ENCODE peak calls at places on chromosomes 16 and 17, in ten cellular contexts. One of them, this sample, is unnamed.

GRCh38 chr16:86396918-86397317 is 113.4 kb upstream of the FOXF1 start:
- DNase-seq in A549: no peak
- DNase-seq in sigmoid colon: peak; percentile 95
- DNase-seq in ovary: no peak
- DNase-seq in esophagus muscularis mucosa: no peak
- DNase-seq in GM12878: no peak
- DNase-seq in stomach: no peak
- DNase-seq in upper lobe of left lung: no peak
- DNase-seq in tibial nerve: no peak
- DNase-seq in transverse colon: peak; percentile 53
- DNase-seq in this sample: no peak

GRCh38 chr17:7419833-7420610 is at the start of gene SPEM1:
- DNase-seq in A549: no peak
- DNase-seq in sigmoid colon: no peak
- DNase-seq in ovary: no peak
- DNase-seq in esophagus muscularis mucosa: no peak
- DNase-seq in GM12878: no peak
- DNase-seq in stomach: no peak
- DNase-seq in upper lobe of left lung: no peak
- DNase-seq in tibial nerve: no peak
- DNase-seq in transverse colon: no peak
- DNase-seq in this sample: no peak

GRCh38 chr17:42548070-42548837 is 4.5 kb upstream of the HSD17B1 start:
- DNase-seq in A549: peak; percentile 90
- DNase-seq in sigmoid colon: no peak
- DNase-seq in ovary: peak; percentile 72
- DNase-seq in esophagus muscularis mucosa: no peak
- DNase-seq in GM12878: no peak
- DNase-seq in stomach: peak; percentile 94
- DNase-seq in upper lobe of left lung: peak; percentile 84
- DNase-seq in tibial nerve: no peak
- DNase-seq in transverse colon: peak; percentile 93
- DNase-seq in this sample: no peak

GRCh38 chr16:734981-735881 is 5.6 kb downstream of the CIAO3 start:
- DNase-seq in A549: no peak
- DNase-seq in sigmoid colon: no peak
- DNase-seq in ovary: no peak
- DNase-seq in esophagus muscularis mucosa: no peak
- DNase-seq in GM12878: no peak
- DNase-seq in stomach: no peak
- DNase-seq in upper lobe of left lung: no peak
- DNase-seq in tibial nerve: no peak
- DNase-seq in transverse colon: no peak
- DNase-seq in this sample: no peak

GRCh38 chr17:7864995-7865650 is 7.3 kb downstream of the CYB5D1 start:
- DNase-seq in A549: no peak
- DNase-seq in sigmoid colon: no peak
- DNase-seq in ovary: no peak
- DNase-seq in esophagus muscularis mucosa: no peak
- DNase-seq in GM12878: no peak
- DNase-seq in stomach: no peak
- DNase-seq in upper lobe of left lung: no peak
- DNase-seq in tibial nerve: no peak
- DNase-seq in transverse colon: no peak
- DNase-seq in this sample: no peak

GRCh38 chr16:84277244-84277823 is 17.3 kb upstream of the WFDC1 start:
- DNase-seq in A549: peak; percentile 59
- DNase-seq in sigmoid colon: peak; percentile 80
- DNase-seq in ovary: peak; percentile 72
- DNase-seq in esophagus muscularis mucosa: no peak
- DNase-seq in GM12878: no peak
- DNase-seq in stomach: peak; percentile 77
- DNase-seq in upper lobe of left lung: peak; percentile 64
- DNase-seq in tibial nerve: peak; percentile 43
- DNase-seq in transverse colon: peak; percentile 76
- DNase-seq in this sample: peak; percentile 74

GRCh38 chr16:80105160-80105559 is 435.6 kb upstream of the DYNLRB2 start:
- DNase-seq in A549: no peak
- DNase-seq in sigmoid colon: no peak
- DNase-seq in ovary: no peak
- DNase-seq in esophagus muscularis mucosa: no peak
- DNase-seq in GM12878: no peak
- DNase-seq in stomach: no peak
- DNase-seq in upper lobe of left lung: no peak
- DNase-seq in tibial nerve: no peak
- DNase-seq in transverse colon: no peak
- DNase-seq in this sample: no peak

GRCh38 chr17:83201206-83202001 is 122.0 kb downstream of the METRNL start:
- DNase-seq in A549: no peak
- DNase-seq in sigmoid colon: peak; percentile 56
- DNase-seq in ovary: no peak
- DNase-seq in esophagus muscularis mucosa: no peak
- DNase-seq in GM12878: no peak
- DNase-seq in stomach: peak; percentile 20
- DNase-seq in upper lobe of left lung: peak; percentile 15
- DNase-seq in tibial nerve: peak; percentile 7
- DNase-seq in transverse colon: peak; percentile 2
- DNase-seq in this sample: peak; percentile 40

GRCh38 chr16:69328854-69329316 is 1.5 kb downstream of the PDF start:
- DNase-seq in A549: no peak
- DNase-seq in sigmoid colon: peak; percentile 39
- DNase-seq in ovary: no peak
- DNase-seq in esophagus muscularis mucosa: no peak
- DNase-seq in GM12878: no peak
- DNase-seq in stomach: no peak
- DNase-seq in upper lobe of left lung: no peak
- DNase-seq in tibial nerve: no peak
- DNase-seq in transverse colon: no peak
- DNase-seq in this sample: no peak

GRCh38 chr17:39923836-39924690 is 3.3 kb downstream of the ORMDL3 start:
- DNase-seq in A549: no peak
- DNase-seq in sigmoid colon: no peak
- DNase-seq in ovary: no peak
- DNase-seq in esophagus muscularis mucosa: no peak
- DNase-seq in GM12878: no peak
- DNase-seq in stomach: no peak
- DNase-seq in upper lobe of left lung: no peak
- DNase-seq in tibial nerve: no peak
- DNase-seq in transverse colon: no peak
- DNase-seq in this sample: no peak
- H3K4me3 ChIP-seq in A549: no peak overlapping the region
- H3K4me3 ChIP-seq in sigmoid colon: no peak overlapping the region
- H3K4me3 ChIP-seq in ovary: no peak overlapping the region
- H3K4me3 ChIP-seq in esophagus muscularis mucosa: no peak overlapping the region
- H3K4me3 ChIP-seq in GM12878: peak overlapping the region; percentile 87
- H3K4me3 ChIP-seq in stomach: no peak overlapping the region
- H3K4me3 ChIP-seq in upper lobe of left lung: no peak overlapping the region
- H3K4me3 ChIP-seq in tibial nerve: no peak overlapping the region
- H3K4me3 ChIP-seq in transverse colon: no peak overlapping the region
- H3K4me3 ChIP-seq in this sample: no peak overlapping the region

GRCh38 chr16:53099318-53100130 is 44.7 kb downstream of the CHD9 start:
- DNase-seq in A549: peak; percentile 95
- DNase-seq in sigmoid colon: peak; percentile 97
- DNase-seq in ovary: peak; percentile 91
- DNase-seq in esophagus muscularis mucosa: peak; percentile 95
- DNase-seq in GM12878: peak; percentile 68
- DNase-seq in stomach: peak; percentile 91
- DNase-seq in upper lobe of left lung: peak; percentile 96
- DNase-seq in tibial nerve: peak; percentile 70
- DNase-seq in transverse colon: peak; percentile 94
- DNase-seq in this sample: peak; percentile 91
- TF ChIP-seq EP300 in A549: peak; percentile 65
- TF ChIP-seq EP300 in sigmoid colon: peak; percentile 16
- TF ChIP-seq EP300 in ovary: peak; percentile 75
- TF ChIP-seq EP300 in esophagus muscularis mucosa: no peak
- TF ChIP-seq EP300 in GM12878: peak; percentile 55
- TF ChIP-seq EP300 in stomach: no peak
- TF ChIP-seq EP300 in upper lobe of left lung: peak; percentile 58
- TF ChIP-seq EP300 in tibial nerve: peak; percentile 83
- TF ChIP-seq EP300 in transverse colon: no peak
- TF ChIP-seq EP300 in this sample: no peak

GRCh38 chr17:10036511-10037061 is 131.5 kb upstream of the RCVRN start:
- DNase-seq in A549: no peak
- DNase-seq in sigmoid colon: peak; percentile 92
- DNase-seq in ovary: peak; percentile 44
- DNase-seq in esophagus muscularis mucosa: no peak
- DNase-seq in GM12878: no peak
- DNase-seq in stomach: no peak
- DNase-seq in upper lobe of left lung: peak; percentile 70
- DNase-seq in tibial nerve: peak; percentile 73
- DNase-seq in transverse colon: no peak
- DNase-seq in this sample: no peak
- H3K4me3 ChIP-seq in A549: no peak overlapping the region
- H3K4me3 ChIP-seq in sigmoid colon: peak overlapping the region; percentile 39
- H3K4me3 ChIP-seq in ovary: no peak overlapping the region
- H3K4me3 ChIP-seq in esophagus muscularis mucosa: peak overlapping the region; percentile 45
- H3K4me3 ChIP-seq in GM12878: no peak overlapping the region
- H3K4me3 ChIP-seq in stomach: no peak overlapping the region
- H3K4me3 ChIP-seq in upper lobe of left lung: peak overlapping the region; percentile 23
- H3K4me3 ChIP-seq in tibial nerve: peak overlapping the region; percentile 53
- H3K4me3 ChIP-seq in transverse colon: peak overlapping the region; percentile 9
- H3K4me3 ChIP-seq in this sample: peak overlapping the region; percentile 38

GRCh38 chr16:31016018-31016417 is 5.6 kb upstream of the STX1B start:
- DNase-seq in A549: peak; percentile 50
- DNase-seq in sigmoid colon: no peak
- DNase-seq in ovary: no peak
- DNase-seq in esophagus muscularis mucosa: no peak
- DNase-seq in GM12878: no peak
- DNase-seq in stomach: no peak
- DNase-seq in upper lobe of left lung: no peak
- DNase-seq in tibial nerve: no peak
- DNase-seq in transverse colon: no peak
- DNase-seq in this sample: no peak
- TF ChIP-seq EP300 in A549: no peak
- TF ChIP-seq EP300 in sigmoid colon: no peak
- TF ChIP-seq EP300 in ovary: no peak
- TF ChIP-seq EP300 in esophagus muscularis mucosa: no peak
- TF ChIP-seq EP300 in GM12878: no peak
- TF ChIP-seq EP300 in stomach: no peak
- TF ChIP-seq EP300 in upper lobe of left lung: no peak
- TF ChIP-seq EP300 in tibial nerve: no peak
- TF ChIP-seq EP300 in transverse colon: no peak
- TF ChIP-seq EP300 in this sample: no peak

DNA sequence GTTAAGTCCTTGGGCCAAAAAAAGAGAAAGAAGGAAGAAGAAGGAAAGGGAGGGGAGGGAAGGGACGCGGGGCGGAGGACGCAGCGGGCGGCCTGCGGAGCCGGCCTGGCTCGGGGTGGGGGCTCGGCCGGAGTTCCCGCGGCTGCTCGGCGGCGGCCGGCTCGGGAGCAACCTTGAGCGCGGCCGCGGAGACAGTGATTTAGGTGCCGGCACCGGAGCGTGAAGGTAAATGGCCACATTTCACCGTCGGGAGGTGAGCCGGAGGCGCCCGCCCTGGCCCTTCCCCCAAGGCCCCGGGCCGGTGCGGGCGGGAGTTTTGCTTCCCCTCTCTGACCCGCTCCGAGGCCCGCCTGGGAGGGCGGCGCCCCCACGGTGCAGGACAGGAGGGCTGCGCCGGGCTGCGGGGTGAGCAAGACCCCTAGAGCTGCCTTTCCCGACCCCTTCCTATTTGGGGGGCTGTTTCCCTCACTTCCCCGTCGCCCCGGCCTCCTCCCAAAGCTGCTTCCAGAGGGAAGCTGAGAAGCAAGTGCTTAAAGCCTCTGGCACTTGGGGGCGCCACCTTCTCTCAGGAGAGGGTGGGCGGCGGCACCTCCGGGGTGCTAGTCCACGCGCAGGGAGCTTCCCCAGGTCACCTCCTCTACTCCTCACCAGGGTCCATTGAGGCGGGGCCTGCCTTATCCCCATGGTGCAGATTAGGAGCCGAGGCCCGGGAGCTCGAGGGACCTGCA is 56.5 kb downstream of the MRM1 start:
- DNase-seq in A549: peak; percentile 23
- DNase-seq in sigmoid colon: no peak
- DNase-seq in ovary: no peak
- DNase-seq in esophagus muscularis mucosa: no peak
- DNase-seq in GM12878: no peak
- DNase-seq in stomach: peak; percentile 30
- DNase-seq in upper lobe of left lung: peak; percentile 29
- DNase-seq in tibial nerve: no peak
- DNase-seq in transverse colon: peak; percentile 48
- DNase-seq in this sample: no peak
- H3K4me3 ChIP-seq in A549: no peak overlapping the region
- H3K4me3 ChIP-seq in sigmoid colon: peak overlapping the region; percentile 30
- H3K4me3 ChIP-seq in ovary: peak overlapping the region; percentile 24
- H3K4me3 ChIP-seq in esophagus muscularis mucosa: peak overlapping the region; percentile 55
- H3K4me3 ChIP-seq in GM12878: no peak overlapping the region
- H3K4me3 ChIP-seq in stomach: peak overlapping the region; percentile 51
- H3K4me3 ChIP-seq in upper lobe of left lung: peak overlapping the region; percentile 50
- H3K4me3 ChIP-seq in tibial nerve: peak overlapping the region; percentile 21
- H3K4me3 ChIP-seq in transverse colon: peak overlapping the region; percentile 48
- H3K4me3 ChIP-seq in this sample: peak overlapping the region; percentile 55

DNA sequence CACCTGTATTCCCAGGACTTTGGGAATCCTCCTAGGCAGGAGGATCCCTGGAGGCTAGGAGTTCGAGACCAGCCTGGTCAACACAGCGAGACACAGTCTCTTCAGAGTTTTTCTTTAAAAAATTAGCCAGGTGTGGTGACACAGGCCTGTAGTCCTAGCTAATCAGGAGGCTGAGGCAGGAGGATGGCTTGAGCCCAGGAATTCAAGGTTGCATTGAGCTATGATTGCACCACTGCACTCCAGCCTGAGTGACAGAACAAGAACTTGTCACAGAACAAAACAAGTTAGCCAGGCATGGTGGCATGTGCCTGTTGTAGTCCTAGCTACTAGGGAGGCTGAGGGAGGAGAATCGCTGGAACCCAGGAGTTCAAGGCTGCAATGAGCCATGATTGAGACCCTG is 24.8 kb downstream of the ANKRD40 start:
- DNase-seq in A549: no peak
- DNase-seq in sigmoid colon: no peak
- DNase-seq in ovary: no peak
- DNase-seq in esophagus muscularis mucosa: no peak
- DNase-seq in GM12878: no peak
- DNase-seq in stomach: no peak
- DNase-seq in upper lobe of left lung: no peak
- DNase-seq in tibial nerve: no peak
- DNase-seq in transverse colon: no peak
- DNase-seq in this sample: no peak
- TF ChIP-seq EP300 in A549: no peak
- TF ChIP-seq EP300 in sigmoid colon: no peak
- TF ChIP-seq EP300 in ovary: no peak
- TF ChIP-seq EP300 in esophagus muscularis mucosa: no peak
- TF ChIP-seq EP300 in GM12878: no peak
- TF ChIP-seq EP300 in stomach: no peak
- TF ChIP-seq EP300 in upper lobe of left lung: no peak
- TF ChIP-seq EP300 in tibial nerve: no peak
- TF ChIP-seq EP300 in transverse colon: no peak
- TF ChIP-seq EP300 in this sample: no peak

DNA sequence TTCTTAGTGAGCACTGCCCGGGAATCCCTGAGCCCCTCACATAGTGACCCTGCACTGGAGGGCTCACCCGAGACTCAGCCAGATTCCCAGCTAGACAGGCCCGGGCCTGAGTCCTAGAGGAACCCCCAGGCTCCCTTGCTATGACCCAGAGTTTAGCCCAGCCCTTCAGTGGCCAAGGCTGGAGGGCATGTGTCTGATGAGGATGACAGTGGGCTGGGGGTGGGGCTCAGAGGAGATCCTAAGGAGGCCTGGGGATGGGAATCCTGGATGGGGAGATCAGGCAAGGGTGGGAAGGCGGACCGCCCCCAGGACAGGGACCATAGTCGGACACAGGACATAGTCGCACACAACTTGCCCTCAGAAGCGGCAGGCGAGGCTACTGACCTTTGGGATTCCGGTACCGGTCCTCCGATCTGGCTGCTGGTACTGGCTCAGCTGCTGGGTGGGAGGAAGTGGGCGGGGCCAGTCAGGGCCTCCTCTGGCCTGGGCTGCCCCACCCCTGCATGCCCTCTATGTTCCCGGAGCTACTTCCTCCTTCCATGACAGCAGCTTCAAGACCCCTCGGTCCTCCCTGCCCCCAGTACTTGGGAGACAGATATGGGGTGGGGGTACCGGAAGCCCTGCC is 1.1 kb downstream of the CD79B start:
- DNase-seq in A549: no peak
- DNase-seq in sigmoid colon: peak; percentile 77
- DNase-seq in ovary: peak; percentile 42
- DNase-seq in esophagus muscularis mucosa: no peak
- DNase-seq in GM12878: no peak
- DNase-seq in stomach: peak; percentile 56
- DNase-seq in upper lobe of left lung: peak; percentile 80
- DNase-seq in tibial nerve: peak; percentile 31
- DNase-seq in transverse colon: peak; percentile 80
- DNase-seq in this sample: peak; percentile 80
- H3K4me3 ChIP-seq in A549: no peak overlapping the region
- H3K4me3 ChIP-seq in sigmoid colon: no peak overlapping the region
- H3K4me3 ChIP-seq in ovary: no peak overlapping the region
- H3K4me3 ChIP-seq in esophagus muscularis mucosa: peak overlapping the region; percentile 5
- H3K4me3 ChIP-seq in GM12878: peak overlapping the region; percentile 98
- H3K4me3 ChIP-seq in stomach: peak overlapping the region; percentile 46
- H3K4me3 ChIP-seq in upper lobe of left lung: peak overlapping the region; percentile 30
- H3K4me3 ChIP-seq in tibial nerve: no peak overlapping the region
- H3K4me3 ChIP-seq in transverse colon: peak overlapping the region; percentile 12
- H3K4me3 ChIP-seq in this sample: peak overlapping the region; percentile 8

This sample was measured in suprapubic skin.